ENCODE peak calls at places on chromosomes 5 and 9, in eight cellular contexts. P, F, J, X, M, W, T and D are unnamed samples.

GRCh38 chr5:180083529-180084060 is 12.0 kb upstream of the RNF130 start:
- DNase-seq in X (no peak), P (no peak), W (no peak), M (no peak), T (no peak), J (no peak), F (no peak), D (no peak)

GRCh38 chr5:115624994-115625393 is 842 bp downstream of the TMED7 start:
- DNase-seq in M (no peak), P (no peak), T (no peak), W (no peak), F (no peak), J (no peak), X (no peak), D (no peak)

GRCh38 chr9:79685576-79685975 is 113.8 kb downstream of the TLE4 start:
- DNase-seq in X (no peak), F (peak; percentile 90), P (no peak), M (no peak), T (no peak), J (peak; percentile 49), W (no peak), D (no peak)

GRCh38 chr5:145859897-145860296 is 12.9 kb downstream of the GRXCR2 start:
- DNase-seq in T (no peak), M (no peak), X (no peak), W (no peak), J (no peak), P (no peak), F (no peak), D (no peak)

GRCh38 chr5:119327018-119327417 is 28.8 kb upstream of the TNFAIP8 start:
- DNase-seq in F (peak; percentile 47), J (no peak), M (no peak), T (no peak), P (no peak), X (no peak), W (no peak), D (no peak)

GRCh38 chr9:6410653-6411052 is 2.3 kb upstream of the UHRF2 start:
- DNase-seq in J (no peak), X (no peak), T (no peak), F (no peak), M (no peak), P (no peak), W (no peak), D (no peak)

GRCh38 chr5:78908173-78908901 is 76.8 kb downstream of the ARSB start:
- DNase-seq in W (no peak), M (no peak), J (peak; percentile 55), X (no peak), F (peak; percentile 87), P (peak; percentile 36), T (peak; percentile 64), D (no peak)

GRCh38 chr5:101103874-101104273 is 200.8 kb upstream of the ST8SIA4 start:
- DNase-seq in T (no peak), P (no peak), J (no peak), M (no peak), W (no peak), F (no peak), X (no peak), D (no peak)

GRCh38 chr5:127040779-127041520 is 10.6 kb upstream of the MARCHF3 start:
- DNase-seq in F (peak; percentile 82), W (no peak), P (no peak), M (no peak), X (no peak), J (peak; percentile 28), T (peak; percentile 81), D (no peak)

GRCh38 chr5:106880656-106881055 is 790.1 kb downstream of the EFNA5 start:
- DNase-seq in F (no peak), M (no peak), P (no peak), W (no peak), X (no peak), J (no peak), T (no peak), D (no peak)

GRCh38 chr5:74579215-74579614 is 61.3 kb downstream of the ENC1 start:
- DNase-seq in T (no peak), F (peak; percentile 95), W (no peak), J (peak; percentile 67), X (no peak), P (no peak), M (peak; percentile 76), D (no peak)

DNA sequence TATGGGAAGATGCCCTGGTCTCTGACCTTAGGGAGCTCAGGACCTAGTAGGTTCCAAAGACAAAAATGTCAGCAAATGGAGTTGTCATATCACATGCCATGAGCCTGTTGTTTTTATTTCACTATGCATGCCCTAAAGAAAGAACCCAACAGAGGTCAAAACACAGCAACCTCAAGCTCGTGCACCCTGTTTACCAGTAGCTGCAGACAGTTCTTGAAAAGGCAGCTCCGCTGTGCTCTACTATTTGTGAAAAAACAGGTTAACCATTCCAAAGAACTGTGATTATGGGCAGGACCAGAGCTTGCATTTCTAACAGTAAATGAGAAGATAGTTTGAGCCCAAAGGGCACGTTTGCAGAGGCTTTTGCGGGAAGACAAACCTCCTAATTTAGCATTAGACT is 22.8 kb downstream of the ITK start:
- DNase-seq in M (no peak), T (no peak), X (no peak), W (no peak), F (no peak), J (no peak), P (no peak), D (no peak)
- TF ChIP-seq CTCF in M (no peak), T (no peak), X (no peak), W (no peak), F (no peak), J (no peak), P (no peak), D (no peak)

GRCh38 chr9:93036887-93037475 is 21.5 kb upstream of the SUSD3 start:
- DNase-seq in P (no peak), F (no peak), W (no peak), X (no peak), M (no peak), J (no peak), T (no peak), D (no peak)
- TF ChIP-seq CTCF in P (no peak), F (no peak), W (no peak), X (no peak), M (no peak), J (peak; percentile 15), T (no peak), D (peak; percentile 52)

GRCh38 chr9:88989961-88990570 is 1.2 kb upstream of the S1PR3 start:
- DNase-seq in M (no peak), P (no peak), F (no peak), W (peak; percentile 50), X (no peak), J (no peak), T (no peak), D (no peak)

GRCh38 chr9:88990721-88991065 is 575 bp upstream of the S1PR3 start:
- DNase-seq in T (no peak), F (no peak), X (no peak), M (no peak), W (no peak), J (no peak), P (no peak), D (no peak)

GRCh38 chr9:88985616-88986015 is 5.7 kb upstream of the S1PR3 start:
- DNase-seq in M (no peak), W (no peak), F (no peak), T (no peak), X (no peak), P (no peak), J (no peak), D (peak; percentile 10)

GRCh38 chr9:88988796-88989641 is 2.2 kb upstream of the S1PR3 start:
- DNase-seq in T (no peak), W (peak; percentile 70), P (no peak), J (no peak), F (peak; percentile 60), X (no peak), M (no peak), D (no peak)

DNA sequence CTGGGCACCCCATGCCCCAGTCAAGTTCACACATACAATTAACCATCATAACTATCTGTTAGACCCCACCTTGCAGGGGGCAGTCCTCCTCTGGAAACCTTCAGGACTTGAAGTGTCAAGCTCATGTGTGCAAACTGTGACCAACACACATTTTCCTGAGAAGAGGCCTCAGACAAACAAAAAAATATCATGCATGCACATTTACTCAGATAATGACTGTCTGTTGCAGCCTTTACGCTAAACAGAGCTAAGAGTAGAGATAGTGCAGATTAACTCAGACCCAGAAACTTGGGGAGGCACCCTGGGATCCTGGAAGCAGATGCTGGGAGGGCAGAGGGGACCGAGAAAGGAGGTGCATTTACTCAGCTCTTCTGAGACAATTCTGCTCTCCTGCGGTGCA is 3.6 kb upstream of the S1PR3 start:
- DNase-seq in M (no peak), J (no peak), T (no peak), W (no peak), P (no peak), F (no peak), X (no peak), D (peak; percentile 39)
- TF ChIP-seq CTCF in M (no peak), J (no peak), T (no peak), W (no peak), P (no peak), F (no peak), X (no peak), D (no peak)

DNA sequence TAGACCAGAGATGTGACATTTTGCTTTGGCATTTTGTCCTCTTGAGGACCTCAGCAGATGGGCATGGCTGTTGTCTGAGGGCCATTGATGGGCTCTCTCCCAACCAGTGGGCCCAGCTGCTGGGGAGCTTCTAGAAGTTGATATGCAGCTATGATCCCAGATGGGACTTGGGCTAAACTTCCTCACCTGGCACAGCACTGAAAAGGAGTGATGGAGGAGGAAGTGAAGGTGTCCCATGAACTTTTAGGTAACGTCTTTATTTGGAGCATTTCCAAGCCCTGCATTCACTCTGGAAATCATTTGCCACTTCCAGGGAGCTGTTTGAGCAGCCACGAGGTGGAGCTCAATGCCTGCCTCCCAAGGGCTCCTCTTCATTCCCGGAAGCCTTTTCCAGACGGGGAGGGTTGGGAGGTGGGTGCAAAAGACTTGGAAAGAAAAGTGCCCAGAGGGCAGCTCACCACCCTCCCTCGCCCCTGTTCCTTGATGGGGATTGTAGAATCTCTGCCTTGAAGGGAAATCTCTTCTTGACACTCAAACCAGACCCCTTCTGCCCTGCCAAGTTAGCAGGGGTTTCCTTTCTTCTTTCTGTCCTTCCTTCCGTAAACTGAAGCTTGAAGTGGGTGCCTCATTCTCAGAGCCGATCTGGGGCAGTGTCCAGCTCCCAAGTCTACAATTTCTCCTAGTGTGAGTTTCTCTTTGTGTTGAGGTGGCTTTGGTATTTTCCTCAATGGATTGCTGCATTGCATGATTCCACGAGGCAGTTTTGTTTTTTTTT is 18.1 kb upstream of the NEUROG1 start:
- DNase-seq in X (no peak), J (peak; percentile 21), W (no peak), T (peak; percentile 60), P (no peak), M (no peak), F (peak; percentile 23), D (no peak)
- TF ChIP-seq CTCF in X (no peak), J (peak; percentile 63), W (no peak), T (peak; percentile 23), P (peak; percentile 43), M (no peak), F (peak; percentile 33), D (peak; percentile 56)